ENCODE peak calls at places on chromosomes 5 and 9, in ten cellular contexts. Z is body of pancreas, A is GM12878, V is upper lobe of left lung, D is A549, I is heart left ventricle, X is gastrocnemius medialis, T is right lobe of liver, R is IMR-90, U is HepG2. Y is an unnamed sample.

GRCh38 chr9:121852646-121853616 is 201.5 kb downstream of the DAB2IP start:
- ATAC-seq in Z (no peak), V (peak), R (peak), D (no peak), X (peak), U (peak), A (no peak), I (peak), T (no peak), Y (peak)

GRCh38 chr9:88821749-88822106 is 169.5 kb upstream of the S1PR3 start:
- ATAC-seq in I (no peak), A (no peak), U (no peak), D (no peak), T (no peak), R (no peak), X (peak), V (no peak), Z (no peak), Y (no peak)

GRCh38 chr9:8643464-8643863 is 843.9 kb upstream of the DMAC1 start:
- ATAC-seq in A (no peak), X (no peak), R (no peak), D (no peak), Z (no peak), V (no peak), I (no peak), T (no peak), U (no peak), Y (no peak)

GRCh38 chr5:160363122-160363521 is 7.3 kb downstream of the C1QTNF2 start:
- ATAC-seq in X (no peak), A (no peak), R (no peak), V (peak), I (no peak), T (no peak), U (no peak), D (no peak), Z (no peak), Y (no peak)

GRCh38 chr5:75028090-75028489 is 24.3 kb downstream of the GCNT4 start:
- ATAC-seq in U (no peak), D (no peak), A (no peak), T (no peak), I (no peak), Z (no peak), R (no peak), X (no peak), V (no peak), Y (no peak)

GRCh38 chr9:130036099-130036498 is 6.9 kb downstream of the FNBP1 start:
- ATAC-seq in R (peak), I (peak), U (no peak), A (no peak), X (no peak), D (no peak), T (no peak), Z (no peak), V (no peak), Y (no peak)

GRCh38 chr9:74463825-74464224 is 33.3 kb upstream of the RORB start:
- ATAC-seq in T (no peak), R (no peak), I (no peak), A (no peak), U (no peak), D (no peak), V (no peak), Z (no peak), X (no peak), Y (no peak)

GRCh38 chr5:52995095-52995494 is 5.9 kb downstream of the ITGA2 start:
- ATAC-seq in I (no peak), U (no peak), D (no peak), Z (no peak), X (no peak), A (peak), V (no peak), R (no peak), T (no peak), Y (no peak)

GRCh38 chr5:178241688-178242231 is 9.2 kb upstream of the PHYKPL start:
- ATAC-seq in T (peak), I (no peak), V (peak), U (no peak), X (no peak), D (no peak), R (no peak), A (no peak), Z (no peak), Y (peak)

GRCh38 chr9:96874947-96875459 is 20.7 kb upstream of the ZNF782 start:
- ATAC-seq in T (peak), V (peak), R (no peak), Z (peak), U (peak), D (peak), A (peak), I (peak), X (peak), Y (peak)
- TF ChIP-seq POLR2A in T (peak), V (no peak), R (no peak), Z (no peak), U (no peak), D (no peak), A (no peak), I (no peak), X (no peak), Y (no peak)

GRCh38 chr9:136050266-136050705 is 44.8 kb downstream of the NACC2 start:
- ATAC-seq in X (no peak), Z (no peak), U (no peak), A (no peak), T (no peak), R (no peak), I (no peak), D (no peak), V (no peak), Y (no peak)
- H3K4me3 ChIP-seq in X (no peak), Z (no peak), U (no peak), A (no peak), T (no peak), R (peak), I (no peak), D (peak), V (no peak), Y (peak)

GRCh38 chr5:141923443-141924313 is at the start of gene DELE1:
- ATAC-seq in I (peak), V (peak), R (peak), U (peak), T (peak), Z (peak), D (peak), A (peak), X (peak), Y (peak)
- TF ChIP-seq POLR2A in I (peak), V (peak), R (peak), U (peak), T (peak), Z (peak), D (peak), A (peak), X (peak), Y (peak)

DNA sequence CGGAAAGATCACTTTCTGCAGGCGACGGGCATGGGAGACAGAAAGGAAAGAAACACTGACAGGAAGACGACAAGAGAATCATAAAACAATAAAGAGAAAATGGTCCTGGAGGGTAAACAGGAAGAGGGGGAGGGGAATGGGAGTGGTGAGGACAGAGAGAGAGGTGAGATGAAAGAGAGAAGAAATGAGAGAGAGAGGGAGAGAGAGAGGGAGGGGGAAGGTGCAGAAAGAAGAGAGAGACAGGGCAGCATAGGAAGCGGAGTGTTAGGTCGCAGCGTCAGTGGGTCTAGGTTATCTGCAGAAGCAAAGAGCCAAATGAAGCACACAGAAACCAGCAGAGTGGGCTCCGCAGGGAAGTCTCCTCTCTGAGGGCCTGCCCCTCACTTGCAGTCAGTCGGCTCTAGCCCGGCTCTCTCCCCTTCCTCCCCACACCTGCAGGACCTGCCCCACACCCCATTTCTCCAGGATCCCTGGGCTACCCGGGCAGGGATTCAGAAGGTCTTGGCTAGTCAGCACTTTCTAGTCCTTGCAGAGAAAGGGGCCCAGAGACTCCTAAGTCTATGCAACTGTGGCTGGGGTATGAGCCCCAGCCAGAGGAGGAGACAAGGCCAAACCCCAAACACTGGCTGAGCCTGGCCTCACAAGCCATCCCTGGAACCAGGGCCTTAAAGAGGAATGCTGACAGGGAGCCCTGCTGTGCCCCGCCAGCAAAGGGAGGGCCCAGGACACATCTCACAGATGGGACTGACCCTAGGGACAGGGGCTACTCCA is 29.7 kb upstream of the MEIKIN start:
- ATAC-seq in Z (no peak), X (no peak), D (no peak), A (no peak), R (no peak), T (no peak), I (no peak), U (peak), V (no peak), Y (no peak)
- H3K4me3 ChIP-seq in Z (no peak), X (no peak), D (no peak), A (no peak), R (no peak), T (no peak), I (no peak), U (no peak), V (no peak), Y (no peak)

GRCh38 chr5:22649076-22649475 is 204.1 kb downstream of the CDH12 start:
- ATAC-seq in Z (peak), I (no peak), V (no peak), A (no peak), X (no peak), T (no peak), U (no peak), R (no peak), D (no peak), Y (no peak)
- TF ChIP-seq POLR2A in Z (no peak), I (no peak), V (no peak), A (no peak), X (no peak), T (no peak), U (no peak), R (no peak), D (no peak), Y (no peak)

Y was measured in gastroesophageal sphincter.